ENCODE peak calls at places on chromosomes 5 and 9, in eight cellular contexts. P is cerebellar cortex; J is H7; B is AML-193; M is COR-L47; S is NCI-H187; I is activated CD4-positive, alpha-beta T cell treated with anti-CD3 and anti-CD28 coated beads, Interleukin-2, amount 50 U/mL, for 1 hour; T is foreskin fibroblast. W is an unnamed sample.

GRCh38 chr9:93642961-93643360 is 66.6 kb downstream of the PHF2 start:
- DNase-seq in P (no peak), J (no peak), B (no peak), M (no peak), S (no peak), I (no peak), T (peak), W (no peak)

GRCh38 chr5:68348447-68349222 is 133.1 kb downstream of the PIK3R1 start:
- DNase-seq in P (no peak), J (no peak), B (no peak), M (no peak), S (no peak), I (no peak), T (no peak), W (no peak)

GRCh38 chr9:7150153-7150890 is 392.5 kb downstream of the KDM4C start:
- DNase-seq in P (no peak), J (no peak), B (peak), M (no peak), S (no peak), I (peak), T (no peak), W (peak)

GRCh38 chr5:77629553-77630245 is 8.8 kb downstream of the OTP start:
- DNase-seq in P (no peak), J (no peak), B (no peak), M (no peak), S (peak), I (no peak), T (no peak), W (no peak)

GRCh38 chr9:17810728-17811634 is 232.1 kb downstream of the SH3GL2 start:
- DNase-seq in P (peak), J (peak), B (peak), M (peak), S (peak), I (peak), T (peak), W (no peak)

GRCh38 chr5:107668933-107669542 is 1.7 kb downstream of the EFNA5 start:
- DNase-seq in P (no peak), J (peak), B (no peak), M (no peak), S (no peak), I (no peak), T (peak), W (no peak)

GRCh38 chr9:1173211-1173610 is 123.1 kb downstream of the DMRT2 start:
- DNase-seq in P (no peak), J (no peak), B (no peak), M (no peak), S (no peak), I (no peak), T (peak), W (no peak)

GRCh38 chr9:134807726-134808125 is 72.9 kb upstream of the FCN2 start:
- DNase-seq in P (no peak), J (no peak), B (no peak), M (no peak), S (no peak), I (no peak), T (peak), W (no peak)

GRCh38 chr5:91541696-91542095 is 158.6 kb upstream of the ARRDC3 start:
- DNase-seq in P (no peak), J (no peak), B (no peak), M (no peak), S (no peak), I (no peak), T (peak), W (no peak)

GRCh38 chr5:61330341-61330878 is 1.6 kb upstream of the ZSWIM6 start:
- DNase-seq in P (peak), J (peak), B (no peak), M (peak), S (peak), I (no peak), T (peak), W (no peak)

GRCh38 chr5:135843571-135844337 is 9.3 kb downstream of the SLC25A48 start:
- DNase-seq in P (no peak), J (no peak), B (no peak), M (no peak), S (no peak), I (no peak), T (no peak), W (no peak)

GRCh38 chr5:172503925-172504730 is 49.8 kb upstream of the SH3PXD2B start:
- DNase-seq in P (no peak), J (no peak), B (no peak), M (no peak), S (no peak), I (no peak), T (no peak), W (no peak)

GRCh38 chr5:59317023-59317771 is 576.3 kb downstream of the PDE4D start:
- DNase-seq in P (no peak), J (no peak), B (no peak), M (peak), S (no peak), I (no peak), T (peak), W (no peak)

GRCh38 chr5:169923988-169924387 is 56.3 kb downstream of the INSYN2B start:
- DNase-seq in P (no peak), J (no peak), B (no peak), M (no peak), S (no peak), I (no peak), T (no peak), W (no peak)

GRCh38 chr5:140391312-140391711 is 10.3 kb upstream of the ANKHD1 start:
- DNase-seq in P (no peak), J (no peak), B (peak), M (no peak), S (no peak), I (no peak), T (peak), W (no peak)

GRCh38 chr9:129889461-129889935 is 54.2 kb downstream of the USP20 start:
- DNase-seq in P (no peak), J (peak), B (no peak), M (no peak), S (no peak), I (peak), T (no peak), W (no peak)

GRCh38 chr5:149581192-149581861 is at the start of gene ARHGEF37:
- DNase-seq in P (peak), J (peak), B (no peak), M (peak), S (no peak), I (peak), T (peak), W (no peak)